ENCODE peak calls at places on chromosome 1, in eight cellular contexts. B, G, U, R, W, F, J and H are unnamed samples.

GRCh38 chr1:35565742-35566133 is 7.4 kb upstream of the TFAP2E start:
- DNase-seq in J (no peak), W (no peak), R (no peak), G (no peak), B (no peak), F (no peak), U (peak), H (peak)

GRCh38 chr1:205375816-205376545 is 19.3 kb upstream of the KLHDC8A start:
- DNase-seq in U (no peak), R (no peak), W (peak), J (no peak), G (no peak), F (peak), B (peak), H (no peak)

GRCh38 chr1:56034222-56034621 is 545.1 kb downstream of the PLPP3 start:
- DNase-seq in R (no peak), B (no peak), G (no peak), J (no peak), W (no peak), F (no peak), U (no peak), H (no peak)

GRCh38 chr1:5727191-5727590 is 265.0 kb downstream of the NPHP4 start:
- DNase-seq in F (no peak), R (no peak), G (no peak), J (no peak), W (no peak), B (no peak), U (no peak), H (no peak)

GRCh38 chr1:43708006-43708412 is 673 bp downstream of the ST3GAL3 start:
- DNase-seq in F (no peak), J (no peak), R (no peak), U (no peak), B (no peak), W (peak), G (no peak), H (no peak)

GRCh38 chr1:204203206-204203767 is 7.0 kb upstream of the KISS1 start:
- DNase-seq in R (no peak), G (no peak), B (no peak), U (peak), W (no peak), J (no peak), F (no peak), H (no peak)

GRCh38 chr1:8145525-8145924 is 119.4 kb upstream of the ERRFI1 start:
- DNase-seq in B (no peak), G (no peak), F (no peak), W (no peak), U (no peak), J (no peak), R (no peak), H (no peak)

GRCh38 chr1:30328401-30329262 is 394.8 kb downstream of the MATN1 start:
- DNase-seq in U (peak), B (no peak), F (no peak), W (no peak), J (no peak), G (no peak), R (peak), H (no peak)

GRCh38 chr1:200479816-200480215 is 70.0 kb upstream of the ZNF281 start:
- DNase-seq in U (peak), W (no peak), R (no peak), F (no peak), B (no peak), G (no peak), J (no peak), H (peak)

GRCh38 chr1:194289569-194290266 is 1103.3 kb upstream of the B3GALT2 start:
- DNase-seq in R (peak), W (no peak), J (peak), F (no peak), G (peak), B (no peak), U (no peak), H (no peak)

GRCh38 chr1:15617874-15618684 is 821 bp downstream of the DDI2 start:
- DNase-seq in U (no peak), G (peak), R (peak), W (peak), J (no peak), B (no peak), F (no peak), H (no peak)

GRCh38 chr1:221274373-221274772 is 395.1 kb downstream of the HLX start:
- DNase-seq in B (no peak), U (no peak), J (no peak), G (no peak), R (no peak), W (peak), F (no peak), H (no peak)

GRCh38 chr1:225598847-225599246 is 54.1 kb downstream of the ENAH start:
- DNase-seq in F (no peak), G (no peak), J (no peak), B (no peak), R (no peak), W (no peak), U (no peak), H (no peak)

GRCh38 chr1:84363622-84364021 is 34.7 kb upstream of the DNASE2B start:
- DNase-seq in W (no peak), G (no peak), U (no peak), B (no peak), J (no peak), R (no peak), F (no peak), H (no peak)

GRCh38 chr1:232142403-232143314 is 487.3 kb downstream of the SIPA1L2 start:
- DNase-seq in G (no peak), R (no peak), W (no peak), F (peak), U (peak), J (no peak), B (peak), H (no peak)

GRCh38 chr1:57951390-57951789 is 527.5 kb upstream of the DAB1 start:
- DNase-seq in J (no peak), B (no peak), G (no peak), U (no peak), F (no peak), R (no peak), W (no peak), H (no peak)

GRCh38 chr1:61081637-61082335 is 575 bp upstream of the NFIA start:
- DNase-seq in F (peak), R (peak), B (peak), J (peak), W (peak), U (peak), G (peak), H (peak)

GRCh38 chr1:168470821-168471473 is 72.8 kb downstream of the XCL2 start:
- DNase-seq in U (no peak), W (peak), G (no peak), B (no peak), R (no peak), J (no peak), F (peak), H (no peak)

GRCh38 chr1:186958520-186958919 is 129.8 kb downstream of the PLA2G4A start:
- DNase-seq in U (no peak), R (no peak), J (no peak), W (no peak), F (peak), G (no peak), B (no peak), H (no peak)

GRCh38 chr1:222249261-222249660 is 298.6 kb downstream of the HHIPL2 start:
- DNase-seq in U (no peak), B (no peak), G (no peak), F (no peak), J (no peak), W (no peak), R (no peak), H (no peak)

GRCh38 chr1:15883326-15883725 is 35.8 kb downstream of the SPEN start:
- DNase-seq in W (no peak), G (no peak), J (no peak), R (no peak), U (no peak), B (no peak), F (no peak), H (no peak)

GRCh38 chr1:62784509-62785365 is 805 bp downstream of the ATG4C start:
- DNase-seq in F (peak), G (no peak), R (no peak), B (no peak), J (no peak), U (no peak), W (no peak), H (no peak)

GRCh38 chr1:11248169-11248568 is 14.2 kb downstream of the MTOR start:
- DNase-seq in F (no peak), U (peak), J (no peak), B (no peak), W (peak), R (no peak), G (no peak), H (no peak)

GRCh38 chr1:212010004-212010403 is 25.4 kb downstream of the INTS7 start:
- DNase-seq in U (no peak), F (no peak), W (no peak), G (no peak), J (no peak), R (no peak), B (no peak), H (no peak)

GRCh38 chr1:34928865-34929496 is 469 bp downstream of the DLGAP3 start:
- DNase-seq in B (no peak), R (no peak), J (no peak), U (no peak), G (peak), W (peak), F (no peak), H (no peak)

GRCh38 chr1:31122779-31123178 is 57.3 kb upstream of the PUM1 start:
- DNase-seq in B (no peak), G (no peak), W (no peak), R (no peak), F (no peak), U (no peak), J (no peak), H (no peak)

GRCh38 chr1:44074415-44074814 is 43.2 kb upstream of the SLC6A9 start:
- DNase-seq in R (no peak), J (no peak), U (no peak), B (no peak), F (no peak), G (no peak), W (no peak), H (no peak)

GRCh38 chr1:13627128-13627527 is 43.5 kb downstream of the PDPN start:
- DNase-seq in R (no peak), J (no peak), W (no peak), F (no peak), U (no peak), G (no peak), B (no peak), H (no peak)

GRCh38 chr1:95116666-95117206 is 419 bp upstream of the TLCD4 start:
- DNase-seq in B (peak), U (peak), W (peak), R (peak), F (peak), G (peak), J (peak), H (peak)

GRCh38 chr1:162997499-162998285 is 71.5 kb upstream of the RGS4 start:
- DNase-seq in U (no peak), G (no peak), R (no peak), W (no peak), F (no peak), J (no peak), B (no peak), H (no peak)

GRCh38 chr1:228362884-228363450 is 43.7 kb downstream of the TRIM11 start:
- DNase-seq in R (no peak), B (no peak), F (no peak), J (no peak), G (no peak), W (no peak), U (peak), H (no peak)

GRCh38 chr1:21931171-21932093 is 5.7 kb downstream of the HSPG2 start:
- DNase-seq in F (peak), B (peak), R (no peak), J (no peak), U (peak), G (no peak), W (no peak), H (no peak)

GRCh38 chr1:156436319-156437043 is 64.1 kb downstream of the MEF2D start:
- DNase-seq in J (no peak), W (no peak), G (no peak), B (no peak), F (no peak), U (no peak), R (no peak), H (no peak)